ENCODE peak calls at places on chromosome X, in nine cellular contexts. One of them, this sample, is unnamed.

GRCh38 chrX:119688856-119689455 is 4.0 kb downstream of the SEPTIN6 start:
- DNase-seq in endodermal cell: no peak
- DNase-seq in heart left ventricle: no peak
- DNase-seq in neural progenitor cell: no peak
- DNase-seq in naive thymus-derived CD4-positive, alpha-beta T cell: no peak
- DNase-seq in BE2C: no peak
- DNase-seq in fibroblast of lung: no peak
- DNase-seq in psoas muscle: no peak
- DNase-seq in thyroid gland: no peak
- DNase-seq in this sample: no peak

GRCh38 chrX:123869488-123869887 is 9.6 kb downstream of the XIAP start:
- DNase-seq in endodermal cell: no peak
- DNase-seq in heart left ventricle: no peak
- DNase-seq in neural progenitor cell: no peak
- DNase-seq in naive thymus-derived CD4-positive, alpha-beta T cell: no peak
- DNase-seq in BE2C: no peak
- DNase-seq in fibroblast of lung: peak; percentile 44
- DNase-seq in psoas muscle: no peak
- DNase-seq in thyroid gland: no peak
- DNase-seq in this sample: no peak

GRCh38 chrX:153775631-153776595 is 4.9 kb upstream of the SRPK3 start:
- DNase-seq in endodermal cell: no peak
- DNase-seq in heart left ventricle: no peak
- DNase-seq in neural progenitor cell: no peak
- DNase-seq in naive thymus-derived CD4-positive, alpha-beta T cell: no peak
- DNase-seq in BE2C: peak; percentile 3
- DNase-seq in fibroblast of lung: no peak
- DNase-seq in psoas muscle: peak; percentile 6
- DNase-seq in thyroid gland: no peak
- DNase-seq in this sample: no peak

GRCh38 chrX:333611-334311 is 15.2 kb upstream of the GTPBP6 start:
- DNase-seq in endodermal cell: no peak
- DNase-seq in heart left ventricle: no peak
- DNase-seq in neural progenitor cell: no peak
- DNase-seq in naive thymus-derived CD4-positive, alpha-beta T cell: no peak
- DNase-seq in BE2C: no peak
- DNase-seq in fibroblast of lung: no peak
- DNase-seq in psoas muscle: no peak
- DNase-seq in thyroid gland: no peak
- DNase-seq in this sample: no peak

GRCh38 chrX:640641-641040 is 10.1 kb downstream of the SHOX start:
- DNase-seq in endodermal cell: no peak
- DNase-seq in heart left ventricle: no peak
- DNase-seq in neural progenitor cell: no peak
- DNase-seq in naive thymus-derived CD4-positive, alpha-beta T cell: no peak
- DNase-seq in BE2C: no peak
- DNase-seq in fibroblast of lung: no peak
- DNase-seq in psoas muscle: no peak
- DNase-seq in thyroid gland: no peak
- DNase-seq in this sample: no peak

GRCh38 chrX:39492495-39493162 is 605.1 kb downstream of the BCOR start:
- DNase-seq in endodermal cell: no peak
- DNase-seq in heart left ventricle: no peak
- DNase-seq in neural progenitor cell: no peak
- DNase-seq in naive thymus-derived CD4-positive, alpha-beta T cell: no peak
- DNase-seq in BE2C: no peak
- DNase-seq in fibroblast of lung: no peak
- DNase-seq in psoas muscle: no peak
- DNase-seq in thyroid gland: no peak
- DNase-seq in this sample: no peak

GRCh38 chrX:11944486-11944885 is 186.4 kb downstream of the MSL3 start:
- DNase-seq in endodermal cell: peak; percentile 85
- DNase-seq in heart left ventricle: no peak
- DNase-seq in neural progenitor cell: peak; percentile 57
- DNase-seq in naive thymus-derived CD4-positive, alpha-beta T cell: no peak
- DNase-seq in BE2C: no peak
- DNase-seq in fibroblast of lung: peak; percentile 44
- DNase-seq in psoas muscle: no peak
- DNase-seq in thyroid gland: no peak
- DNase-seq in this sample: no peak

GRCh38 chrX:9327747-9328145 is 137.1 kb upstream of the TBL1X start:
- DNase-seq in endodermal cell: no peak
- DNase-seq in heart left ventricle: no peak
- DNase-seq in neural progenitor cell: no peak
- DNase-seq in naive thymus-derived CD4-positive, alpha-beta T cell: no peak
- DNase-seq in BE2C: no peak
- DNase-seq in fibroblast of lung: peak; percentile 81
- DNase-seq in psoas muscle: no peak
- DNase-seq in thyroid gland: no peak
- DNase-seq in this sample: no peak

GRCh38 chrX:18938710-18939109 is 45.2 kb downstream of the PHKA2 start:
- DNase-seq in endodermal cell: no peak
- DNase-seq in heart left ventricle: no peak
- DNase-seq in neural progenitor cell: no peak
- DNase-seq in naive thymus-derived CD4-positive, alpha-beta T cell: no peak
- DNase-seq in BE2C: no peak
- DNase-seq in fibroblast of lung: peak; percentile 26
- DNase-seq in psoas muscle: no peak
- DNase-seq in thyroid gland: no peak
- DNase-seq in this sample: no peak

GRCh38 chrX:20514358-20514757 is 247.6 kb upstream of the RPS6KA3 start:
- DNase-seq in endodermal cell: no peak
- DNase-seq in heart left ventricle: no peak
- DNase-seq in neural progenitor cell: no peak
- DNase-seq in naive thymus-derived CD4-positive, alpha-beta T cell: no peak
- DNase-seq in BE2C: no peak
- DNase-seq in fibroblast of lung: peak; percentile 67
- DNase-seq in psoas muscle: no peak
- DNase-seq in thyroid gland: no peak
- DNase-seq in this sample: no peak

GRCh38 chrX:136251042-136251991 is at the start of gene MAP7D3:
- DNase-seq in endodermal cell: peak; percentile 87
- DNase-seq in heart left ventricle: peak; percentile 74
- DNase-seq in neural progenitor cell: peak; percentile 86
- DNase-seq in naive thymus-derived CD4-positive, alpha-beta T cell: peak; percentile 66
- DNase-seq in BE2C: peak; percentile 75
- DNase-seq in fibroblast of lung: peak; percentile 38
- DNase-seq in psoas muscle: peak; percentile 62
- DNase-seq in thyroid gland: peak; percentile 65
- DNase-seq in this sample: peak; percentile 72

DNA sequence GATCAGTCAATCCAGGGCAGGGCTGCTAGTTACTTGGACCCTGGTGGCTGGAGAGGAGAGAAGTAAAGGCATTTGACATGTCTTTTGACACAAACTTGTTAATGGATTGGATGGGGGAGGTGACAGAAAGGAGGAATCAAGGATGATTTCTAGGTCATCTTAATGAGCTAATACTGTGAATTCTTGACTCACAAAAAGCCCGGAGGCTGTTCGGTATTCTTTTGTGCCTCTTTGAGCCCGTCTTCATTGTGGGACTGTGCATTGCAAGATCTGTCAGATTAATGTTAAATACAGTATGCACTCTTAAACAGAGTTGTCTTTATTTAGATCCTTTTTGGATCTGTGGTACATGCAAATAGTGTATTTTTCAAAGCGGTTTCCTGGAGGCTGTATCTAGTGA is 25.1 kb downstream of the POLA1 start:
- DNase-seq in endodermal cell: no peak
- DNase-seq in heart left ventricle: no peak
- DNase-seq in neural progenitor cell: no peak
- DNase-seq in naive thymus-derived CD4-positive, alpha-beta T cell: no peak
- DNase-seq in BE2C: no peak
- DNase-seq in fibroblast of lung: no peak
- DNase-seq in psoas muscle: no peak
- DNase-seq in thyroid gland: no peak
- DNase-seq in this sample: peak; percentile 88
- H3K36me3 ChIP-seq in endodermal cell: peaks cover 49% of the 10 kb centered on the region
- H3K36me3 ChIP-seq in heart left ventricle: peaks cover 66% of the 10 kb centered on the region
- H3K36me3 ChIP-seq in neural progenitor cell: peaks cover 25% of the 10 kb centered on the region
- H3K36me3 ChIP-seq in naive thymus-derived CD4-positive, alpha-beta T cell: peaks cover 5% of the 10 kb centered on the region
- H3K36me3 ChIP-seq in BE2C: peaks cover 10% of the 10 kb centered on the region
- H3K36me3 ChIP-seq in fibroblast of lung: no peaks in the 10 kb centered on the region
- H3K36me3 ChIP-seq in psoas muscle: peaks cover 6% of the 10 kb centered on the region
- H3K36me3 ChIP-seq in thyroid gland: no peaks in the 10 kb centered on the region
- H3K36me3 ChIP-seq in this sample: peaks cover 77% of the 10 kb centered on the region

GRCh38 chrX:13055486-13055885 is 11.1 kb upstream of the FAM9C start:
- DNase-seq in endodermal cell: no peak
- DNase-seq in heart left ventricle: no peak
- DNase-seq in neural progenitor cell: no peak
- DNase-seq in naive thymus-derived CD4-positive, alpha-beta T cell: no peak
- DNase-seq in BE2C: no peak
- DNase-seq in fibroblast of lung: no peak
- DNase-seq in psoas muscle: no peak
- DNase-seq in thyroid gland: no peak
- DNase-seq in this sample: no peak
- H3K4me1 ChIP-seq in endodermal cell: no peaks in the 10 kb centered on the region
- H3K4me1 ChIP-seq in heart left ventricle: no peaks in the 10 kb centered on the region
- H3K4me1 ChIP-seq in neural progenitor cell: peaks cover 8% of the 10 kb centered on the region
- H3K4me1 ChIP-seq in naive thymus-derived CD4-positive, alpha-beta T cell: peaks cover 53% of the 10 kb centered on the region
- H3K4me1 ChIP-seq in BE2C: no peaks in the 10 kb centered on the region
- H3K4me1 ChIP-seq in fibroblast of lung: peaks cover 3% of the 10 kb centered on the region
- H3K4me1 ChIP-seq in psoas muscle: no peaks in the 10 kb centered on the region
- H3K4me1 ChIP-seq in thyroid gland: no peaks in the 10 kb centered on the region
- H3K4me1 ChIP-seq in this sample: peaks cover 8% of the 10 kb centered on the region

GRCh38 chrX:55717521-55718497 is at the start of gene RRAGB:
- DNase-seq in endodermal cell: peak; percentile 96
- DNase-seq in heart left ventricle: peak; percentile 93
- DNase-seq in neural progenitor cell: peak; percentile 91
- DNase-seq in naive thymus-derived CD4-positive, alpha-beta T cell: peak; percentile 83
- DNase-seq in BE2C: peak; percentile 93
- DNase-seq in fibroblast of lung: peak; percentile 94
- DNase-seq in psoas muscle: peak; percentile 92
- DNase-seq in thyroid gland: peak; percentile 95
- DNase-seq in this sample: peak; percentile 98

GRCh38 chrX:55715847-55716246 is 1.7 kb upstream of the RRAGB start:
- DNase-seq in endodermal cell: peak; percentile 58
- DNase-seq in heart left ventricle: no peak
- DNase-seq in neural progenitor cell: no peak
- DNase-seq in naive thymus-derived CD4-positive, alpha-beta T cell: no peak
- DNase-seq in BE2C: peak; percentile 4
- DNase-seq in fibroblast of lung: no peak
- DNase-seq in psoas muscle: no peak
- DNase-seq in thyroid gland: no peak
- DNase-seq in this sample: no peak

GRCh38 chrX:55713635-55714034 is 3.9 kb upstream of the RRAGB start:
- DNase-seq in endodermal cell: no peak
- DNase-seq in heart left ventricle: no peak
- DNase-seq in neural progenitor cell: no peak
- DNase-seq in naive thymus-derived CD4-positive, alpha-beta T cell: no peak
- DNase-seq in BE2C: no peak
- DNase-seq in fibroblast of lung: no peak
- DNase-seq in psoas muscle: no peak
- DNase-seq in thyroid gland: no peak
- DNase-seq in this sample: no peak

GRCh38 chrX:55714111-55714510 is 3.4 kb upstream of the RRAGB start:
- DNase-seq in endodermal cell: no peak
- DNase-seq in heart left ventricle: no peak
- DNase-seq in neural progenitor cell: no peak
- DNase-seq in naive thymus-derived CD4-positive, alpha-beta T cell: no peak
- DNase-seq in BE2C: no peak
- DNase-seq in fibroblast of lung: no peak
- DNase-seq in psoas muscle: no peak
- DNase-seq in thyroid gland: no peak
- DNase-seq in this sample: no peak

DNA sequence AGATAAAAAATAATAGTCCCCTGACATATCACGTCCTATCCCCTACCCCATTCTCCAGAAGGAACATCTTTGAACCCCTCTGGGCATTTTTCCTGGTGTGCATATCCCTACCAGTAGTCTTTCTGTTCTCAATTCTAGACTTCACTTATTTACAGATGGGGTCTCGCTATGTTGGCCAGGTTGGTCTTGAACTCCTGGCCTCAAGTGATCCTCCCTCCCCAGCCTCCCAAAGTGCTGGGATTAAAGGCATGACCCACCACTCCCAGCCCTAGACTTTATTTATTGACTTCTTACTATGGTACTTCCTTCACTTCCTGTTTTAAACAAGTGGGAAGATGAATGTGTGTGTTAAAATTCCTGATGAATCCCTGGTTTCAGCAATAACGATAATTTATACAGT is 612 bp upstream of the RRAGB start:
- DNase-seq in endodermal cell: no peak
- DNase-seq in heart left ventricle: no peak
- DNase-seq in neural progenitor cell: no peak
- DNase-seq in naive thymus-derived CD4-positive, alpha-beta T cell: no peak
- DNase-seq in BE2C: no peak
- DNase-seq in fibroblast of lung: no peak
- DNase-seq in psoas muscle: no peak
- DNase-seq in thyroid gland: no peak
- DNase-seq in this sample: no peak
- H3K4me3 ChIP-seq in endodermal cell: peak overlapping the region; percentile 94
- H3K4me3 ChIP-seq in heart left ventricle: peak overlapping the region; percentile 66
- H3K4me3 ChIP-seq in neural progenitor cell: peak overlapping the region; percentile 76
- H3K4me3 ChIP-seq in naive thymus-derived CD4-positive, alpha-beta T cell: peak overlapping the region; percentile 88
- H3K4me3 ChIP-seq in BE2C: peak overlapping the region; percentile 47
- H3K4me3 ChIP-seq in fibroblast of lung: no peak overlapping the region
- H3K4me3 ChIP-seq in psoas muscle: peak overlapping the region; percentile 76
- H3K4me3 ChIP-seq in thyroid gland: no peak overlapping the region
- H3K4me3 ChIP-seq in this sample: peak overlapping the region; percentile 73

DNA sequence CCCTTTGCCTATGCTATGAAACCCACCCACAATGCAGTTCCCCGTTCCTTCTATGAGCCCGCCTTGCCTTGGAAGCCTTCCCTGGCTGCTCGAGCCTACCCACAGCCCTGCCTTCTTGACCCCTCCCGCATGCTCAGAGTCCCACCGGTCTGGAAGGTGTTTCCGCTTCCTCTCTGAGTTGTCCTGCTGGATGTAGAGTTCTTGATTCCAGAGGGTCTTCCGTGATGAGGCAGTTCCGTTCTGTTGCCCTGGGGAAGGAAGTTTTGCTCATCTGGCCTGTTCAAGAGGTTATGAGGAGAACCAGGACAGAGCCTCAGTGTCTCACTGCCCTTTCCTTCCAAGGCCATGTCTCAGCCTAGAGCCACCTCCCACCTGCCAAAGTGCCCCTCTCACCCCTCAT is 7.5 kb downstream of the GPKOW start:
- DNase-seq in endodermal cell: no peak
- DNase-seq in heart left ventricle: no peak
- DNase-seq in neural progenitor cell: no peak
- DNase-seq in naive thymus-derived CD4-positive, alpha-beta T cell: no peak
- DNase-seq in BE2C: no peak
- DNase-seq in fibroblast of lung: no peak
- DNase-seq in psoas muscle: no peak
- DNase-seq in thyroid gland: no peak
- DNase-seq in this sample: no peak
- H3K36me3 ChIP-seq in endodermal cell: peaks cover 12% of the 10 kb centered on the region
- H3K36me3 ChIP-seq in heart left ventricle: peaks cover 86% of the 10 kb centered on the region
- H3K36me3 ChIP-seq in neural progenitor cell: no peaks in the 10 kb centered on the region
- H3K36me3 ChIP-seq in naive thymus-derived CD4-positive, alpha-beta T cell: peaks cover 47% of the 10 kb centered on the region
- H3K36me3 ChIP-seq in BE2C: peaks cover 2% of the 10 kb centered on the region
- H3K36me3 ChIP-seq in fibroblast of lung: peaks cover 7% of the 10 kb centered on the region
- H3K36me3 ChIP-seq in psoas muscle: peaks cover 5% of the 10 kb centered on the region
- H3K36me3 ChIP-seq in thyroid gland: peaks cover 16% of the 10 kb centered on the region
- H3K36me3 ChIP-seq in this sample: peaks cover 64% of the 10 kb centered on the region

GRCh38 chrX:51852096-51852495 is 41.3 kb upstream of the MAGED1 start:
- DNase-seq in endodermal cell: peak; percentile 39
- DNase-seq in heart left ventricle: no peak
- DNase-seq in neural progenitor cell: peak; percentile 23
- DNase-seq in naive thymus-derived CD4-positive, alpha-beta T cell: no peak
- DNase-seq in BE2C: no peak
- DNase-seq in fibroblast of lung: no peak
- DNase-seq in psoas muscle: no peak
- DNase-seq in thyroid gland: no peak
- DNase-seq in this sample: peak; percentile 77
- H3K4me1 ChIP-seq in endodermal cell: no peaks in the 10 kb centered on the region
- H3K4me1 ChIP-seq in heart left ventricle: no peaks in the 10 kb centered on the region
- H3K4me1 ChIP-seq in neural progenitor cell: peaks cover 38% of the 10 kb centered on the region
- H3K4me1 ChIP-seq in naive thymus-derived CD4-positive, alpha-beta T cell: no peaks in the 10 kb centered on the region
- H3K4me1 ChIP-seq in BE2C: no peaks in the 10 kb centered on the region
- H3K4me1 ChIP-seq in fibroblast of lung: no peaks in the 10 kb centered on the region
- H3K4me1 ChIP-seq in psoas muscle: no peaks in the 10 kb centered on the region
- H3K4me1 ChIP-seq in thyroid gland: no peaks in the 10 kb centered on the region
- H3K4me1 ChIP-seq in this sample: peaks cover 32% of the 10 kb centered on the region